ENCODE peak calls at places on chromosome 13, in seven cellular contexts. Y is mucosa of descending colon, G is astrocyte, K is A549, V is pancreas, I is colonic mucosa, Q is stomach. R is an unnamed sample. For H3K4me1, the result is how much of the 10 kb centered on the place peaks cover.

GRCh38 chr13:58160980-58161379 is 529.4 kb downstream of the PCDH17 start:
- DNase-seq in I (no peak), G (no peak), Q (no peak), K (no peak), V (no peak), Y (no peak), R (no peak)

GRCh38 chr13:114030666-114031610 is 57.1 kb upstream of the C13orf46 start:
- DNase-seq in G (no peak), V (peak), I (no peak), Q (no peak), Y (no peak), K (no peak), R (no peak)

GRCh38 chr13:30846311-30846710 is 59.8 kb upstream of the MEDAG start:
- DNase-seq in V (no peak), G (peak), Q (no peak), I (no peak), K (no peak), Y (no peak), R (no peak)

GRCh38 chr13:26058704-26059103 is 6.9 kb upstream of the SHISA2 start:
- DNase-seq in K (no peak), Q (no peak), I (no peak), V (no peak), Y (no peak), G (no peak), R (no peak)

GRCh38 chr13:96075953-96076543 is 13.9 kb upstream of the HS6ST3 start:
- DNase-seq in I (no peak), V (no peak), G (no peak), Y (no peak), Q (no peak), K (peak), R (peak)

GRCh38 chr13:32032780-32033179 is 1.2 kb downstream of the FRY start:
- DNase-seq in Y (no peak), I (no peak), V (no peak), G (no peak), K (no peak), Q (no peak), R (no peak)

GRCh38 chr13:77898097-77898496 is 20.5 kb downstream of the EDNRB start:
- DNase-seq in I (no peak), V (no peak), Q (no peak), G (no peak), Y (no peak), K (no peak), R (no peak)

GRCh38 chr13:53138369-53139036 is 109.9 kb downstream of the OLFM4 start:
- DNase-seq in Q (no peak), I (no peak), Y (no peak), K (no peak), V (no peak), G (no peak), R (peak)

GRCh38 chr13:29859971-29860370 is 9.6 kb upstream of the UBL3 start:
- DNase-seq in Y (no peak), K (no peak), Q (no peak), I (no peak), V (no peak), G (peak), R (no peak)

GRCh38 chr13:22880756-22881701 is 299.8 kb upstream of the SGCG start:
- DNase-seq in G (no peak), K (no peak), I (no peak), V (no peak), Q (no peak), Y (no peak), R (no peak)

GRCh38 chr13:83531022-83531421 is 351.3 kb downstream of the SLITRK1 start:
- DNase-seq in K (no peak), I (no peak), G (no peak), Q (no peak), V (no peak), Y (no peak), R (peak)

GRCh38 chr13:35724480-35724879 is 248.0 kb upstream of the MAB21L1 start:
- DNase-seq in I (no peak), G (no peak), V (no peak), Q (no peak), K (no peak), Y (no peak), R (no peak)

GRCh38 chr13:93193682-93194081 is 32.9 kb upstream of the GPC6 start:
- DNase-seq in Q (no peak), G (no peak), V (no peak), Y (no peak), I (no peak), K (no peak), R (no peak)

GRCh38 chr13:101875717-101876393 is 423.4 kb downstream of the ITGBL1 start:
- DNase-seq in Y (no peak), K (no peak), G (peak), V (no peak), Q (no peak), I (no peak), R (peak)

GRCh38 chr13:108276060-108276459 is 6.5 kb downstream of the TNFSF13B start:
- DNase-seq in K (no peak), Q (peak), G (no peak), I (peak), Y (peak), V (no peak), R (no peak)

GRCh38 chr13:80276371-80277289 is 64.3 kb downstream of the SPRY2 start:
- DNase-seq in G (peak), Q (no peak), V (no peak), Y (peak), K (no peak), I (no peak), R (no peak)

GRCh38 chr13:46728777-46729176 is 68.2 kb downstream of the ESD start:
- DNase-seq in I (no peak), Y (no peak), G (no peak), K (peak), Q (no peak), V (no peak), R (no peak)

GRCh38 chr13:103961129-103961528 is 894.9 kb upstream of the SLC10A2 start:
- DNase-seq in Q (no peak), I (no peak), G (no peak), Y (no peak), K (no peak), V (no peak), R (no peak)

GRCh38 chr13:50884270-50884669 is 25.3 kb upstream of the RNASEH2B start:
- DNase-seq in V (no peak), G (no peak), Q (no peak), I (no peak), K (no peak), Y (no peak), R (no peak)

GRCh38 chr13:69580255-69580654 is 527.4 kb upstream of the ATXN8OS start:
- DNase-seq in Q (no peak), Y (no peak), V (no peak), I (no peak), K (no peak), G (no peak), R (no peak)

GRCh38 chr13:27053235-27053884 is 118.3 kb downstream of the USP12 start:
- DNase-seq in I (no peak), G (no peak), V (no peak), Y (no peak), Q (no peak), K (no peak), R (no peak)

GRCh38 chr13:111328111-111328802 is 7.8 kb downstream of the TEX29 start:
- DNase-seq in I (no peak), Y (no peak), K (no peak), Q (no peak), V (no peak), G (no peak), R (no peak)

GRCh38 chr13:77896977-77897376 is 21.7 kb downstream of the EDNRB start:
- DNase-seq in I (no peak), V (no peak), Q (no peak), Y (no peak), G (no peak), K (no peak), R (no peak)

GRCh38 chr13:30364133-30364532 is 56.8 kb upstream of the KATNAL1 start:
- DNase-seq in I (no peak), V (no peak), K (no peak), Y (no peak), Q (no peak), G (peak), R (peak)

GRCh38 chr13:48448963-48449614 is 36.2 kb upstream of the LPAR6 start:
- DNase-seq in K (no peak), I (no peak), Y (no peak), G (peak), V (no peak), Q (no peak), R (peak)

GRCh38 chr13:112250788-112251445 is 125.2 kb upstream of the SPACA7 start:
- DNase-seq in Y (no peak), G (no peak), V (no peak), K (no peak), I (peak), Q (no peak), R (no peak)

DNA sequence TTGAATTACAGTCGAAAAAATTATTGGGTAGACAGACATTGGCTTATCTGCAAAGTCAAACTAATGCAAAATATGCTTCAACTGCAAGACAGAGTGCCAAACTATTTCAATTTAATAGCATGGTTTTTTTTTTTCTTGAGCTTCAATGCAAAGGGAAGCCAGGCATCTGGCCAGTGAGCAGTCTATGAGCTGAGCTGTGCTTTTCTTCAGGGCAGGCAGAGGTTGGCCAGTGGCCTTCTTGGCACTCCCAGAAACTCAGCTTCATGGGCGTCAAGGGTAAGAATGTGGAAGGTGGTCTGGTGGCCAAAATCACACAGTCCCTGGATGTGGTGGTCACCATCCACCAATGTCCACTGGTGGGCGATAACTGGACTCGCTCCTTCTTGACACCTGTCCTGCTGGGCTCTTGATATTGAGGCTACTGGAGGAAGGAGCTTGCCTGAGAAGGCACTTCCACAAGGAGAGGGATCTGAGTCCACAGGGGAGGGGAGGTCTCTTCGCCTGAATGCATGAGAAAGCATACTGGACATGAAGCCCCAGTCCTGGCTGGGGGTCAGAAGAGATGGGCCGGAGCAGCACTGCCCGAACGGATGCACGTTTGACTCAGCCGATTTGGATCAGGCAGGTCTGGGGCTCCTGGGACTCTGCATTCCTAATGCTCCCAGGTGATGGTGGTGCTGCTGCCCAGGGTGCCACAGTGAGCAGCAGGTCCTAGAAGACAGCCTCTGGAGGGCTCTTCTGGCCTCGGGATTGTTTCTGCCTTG is 17.1 kb downstream of the COL4A2 start:
- DNase-seq in V (no peak), K (no peak), G (no peak), Q (no peak), Y (no peak), I (no peak), R (no peak)
- H3K4me1 ChIP-seq in V (under half), K (half or more), G (half or more), Q (half or more), Y (under half), I (under half), R (under half)

GRCh38 chr13:43006893-43007631 is 15.0 kb upstream of the EPSTI1 start:
- DNase-seq in I (no peak), Q (no peak), V (no peak), K (no peak), G (peak), Y (no peak), R (no peak)

GRCh38 chr13:43008591-43008990 is 14.8 kb upstream of the DNAJC15 start:
- DNase-seq in Q (no peak), G (no peak), I (no peak), V (no peak), Y (no peak), K (no peak), R (no peak)

GRCh38 chr13:43003010-43003409 is 11.0 kb upstream of the EPSTI1 start:
- DNase-seq in Y (no peak), I (no peak), K (no peak), G (no peak), Q (no peak), V (no peak), R (no peak)

GRCh38 chr13:43003729-43004128 is 11.7 kb upstream of the EPSTI1 start:
- DNase-seq in I (no peak), G (no peak), K (no peak), V (no peak), Q (no peak), Y (no peak), R (no peak)

DNA sequence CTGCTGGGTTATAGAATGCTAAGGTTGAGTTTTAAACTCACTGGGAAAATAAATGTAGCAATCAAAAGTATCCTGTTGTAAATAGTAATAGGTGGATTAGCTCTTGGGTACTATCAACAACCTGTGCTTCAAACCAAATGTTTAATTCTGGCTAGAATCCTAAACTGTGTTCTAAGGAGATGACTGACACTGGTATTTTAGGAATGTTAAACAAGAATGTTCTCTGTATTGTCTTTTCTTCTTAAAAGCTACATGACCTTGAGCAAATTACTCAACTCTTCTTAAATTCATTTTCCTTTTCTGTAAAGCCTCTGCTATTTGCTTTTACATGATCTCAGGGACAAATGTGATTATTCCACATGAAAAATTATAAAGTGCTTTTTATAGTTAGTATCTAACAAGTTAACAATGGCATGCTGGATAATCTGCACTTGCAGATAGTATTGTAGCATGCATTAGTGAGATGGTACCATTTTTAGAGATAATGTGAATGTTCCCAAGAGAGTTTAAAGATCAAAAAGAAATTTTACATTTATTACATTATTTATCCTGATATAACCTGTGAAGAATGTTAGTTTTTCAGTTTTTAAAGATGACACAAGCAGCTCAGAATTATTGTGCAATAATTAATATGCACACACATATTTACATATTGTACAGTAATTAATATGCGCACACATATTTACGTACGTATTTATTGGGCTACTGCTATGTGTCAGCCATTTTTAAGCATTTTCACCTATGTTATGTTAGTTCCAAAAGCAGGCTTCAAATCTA is 13.6 kb upstream of the EPSTI1 start:
- DNase-seq in Q (no peak), I (no peak), K (no peak), V (no peak), Y (no peak), G (peak), R (peak)
- H3K4me1 ChIP-seq in Q (under half), I (under half), K (under half), V (under half), Y (under half), G (under half), R (under half)

GRCh38 chr13:99321709-99322108 is 14.5 kb upstream of the GPR183 start:
- DNase-seq in K (no peak), I (no peak), V (no peak), G (no peak), Q (no peak), Y (no peak), R (no peak)
- H3K4me1 ChIP-seq in K (under half), I (under half), V (under half), G (under half), Q (under half), Y (under half), R (under half)

DNA sequence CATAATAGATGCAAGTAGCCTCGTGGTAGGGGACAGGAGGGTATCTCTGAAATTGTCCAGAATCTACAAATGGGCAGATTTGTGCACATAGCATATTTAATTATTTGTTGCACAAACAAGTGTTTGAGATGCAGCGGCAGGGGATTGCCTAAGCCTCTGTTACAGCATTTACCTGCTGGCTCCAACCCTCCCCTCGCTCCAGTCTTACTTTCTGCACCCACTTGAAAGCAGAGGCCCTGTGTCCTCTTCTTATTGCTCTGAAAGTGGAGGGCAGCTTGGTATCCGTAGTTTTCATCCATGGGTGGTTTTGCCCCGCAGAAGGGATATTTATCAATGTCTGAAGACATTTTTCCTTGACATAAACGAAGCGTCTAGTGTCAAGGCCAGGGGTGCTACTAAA is 73.0 kb upstream of the STK24 start:
- DNase-seq in V (no peak), G (no peak), I (no peak), K (no peak), Q (no peak), Y (peak), R (no peak)
- H3K4me1 ChIP-seq in V (under half), G (under half), I (under half), K (under half), Q (under half), Y (under half), R (under half)

DNA sequence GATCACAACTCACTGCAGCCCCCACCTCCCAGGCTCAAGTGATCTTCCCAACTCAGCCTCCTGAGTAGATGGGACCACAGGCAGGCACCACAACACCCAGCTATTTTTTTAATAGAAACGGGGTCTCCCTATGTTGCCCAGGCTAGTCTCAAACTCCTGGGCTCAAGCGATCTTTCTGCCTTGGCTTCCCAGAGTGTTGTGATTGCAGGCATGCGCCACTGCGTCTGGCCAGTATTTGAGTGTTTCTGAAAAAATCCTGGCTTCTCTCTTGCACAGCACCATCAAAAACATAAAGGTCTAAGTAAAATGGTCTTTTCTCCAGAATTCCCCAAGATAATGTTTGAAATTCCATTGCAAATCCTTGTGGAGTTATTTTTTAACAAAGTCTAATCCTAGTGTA is 47.8 kb downstream of the ELF1 start:
- DNase-seq in I (no peak), Y (no peak), K (no peak), Q (no peak), V (no peak), G (no peak), R (no peak)
- H3K4me1 ChIP-seq in I (under half), Y (half or more), K (under half), Q (half or more), V (half or more), G (under half), R (under half)

GRCh38 chr13:43546260-43546659 is 240.5 kb downstream of the ENOX1 start:
- DNase-seq in I (no peak), K (no peak), Y (no peak), Q (no peak), V (no peak), G (no peak), R (peak)
- H3K4me1 ChIP-seq in I (under half), K (under half), Y (under half), Q (under half), V (under half), G (under half), R (under half)

DNA sequence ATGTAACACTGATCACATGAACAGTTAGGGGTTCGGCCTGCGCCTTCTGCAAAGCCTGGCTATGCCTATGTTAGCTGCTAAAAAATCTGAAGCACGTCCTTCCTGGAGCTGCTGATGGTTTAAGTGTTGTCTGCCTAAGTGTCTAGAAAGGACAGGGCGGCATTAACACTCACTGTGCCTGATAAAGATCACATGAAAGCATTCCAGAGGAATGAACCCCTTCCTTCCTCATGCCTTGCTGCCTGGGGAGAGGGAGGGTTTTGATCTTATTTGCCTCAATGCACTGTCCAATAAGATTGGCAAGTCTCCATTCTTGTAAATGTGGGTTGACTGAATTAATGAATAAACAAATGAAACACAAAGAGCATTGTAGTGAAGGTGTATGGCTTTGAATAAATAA is 5.2 kb downstream of the DOCK9 start:
- DNase-seq in V (no peak), Y (no peak), I (no peak), Q (no peak), G (peak), K (no peak), R (peak)
- H3K4me1 ChIP-seq in V (under half), Y (under half), I (under half), Q (half or more), G (under half), K (under half), R (half or more)

GRCh38 chr13:24152292-24153214 is 8.0 kb upstream of the SPATA13 start:
- DNase-seq in Q (no peak), V (no peak), K (no peak), Y (no peak), I (no peak), G (no peak), R (no peak)
- H3K4me1 ChIP-seq in Q (under half), V (under half), K (under half), Y (under half), I (under half), G (under half), R (under half)

GRCh38 chr13:40622761-40623160 is 43.7 kb downstream of the FOXO1 start:
- DNase-seq in V (no peak), K (no peak), I (no peak), Y (no peak), G (no peak), Q (no peak), R (no peak)

GRCh38 chr13:40626566-40626965 is 39.9 kb downstream of the FOXO1 start:
- DNase-seq in Y (no peak), V (no peak), I (no peak), G (no peak), Q (no peak), K (no peak), R (no peak)

GRCh38 chr13:40629678-40630384 is 36.6 kb downstream of the FOXO1 start:
- DNase-seq in I (no peak), V (no peak), G (no peak), Q (no peak), K (no peak), Y (no peak), R (no peak)

GRCh38 chr13:40624338-40624737 is 42.1 kb downstream of the FOXO1 start:
- DNase-seq in I (no peak), Y (no peak), K (no peak), G (peak), Q (no peak), V (no peak), R (peak)

GRCh38 chr13:40626977-40627376 is 39.5 kb downstream of the FOXO1 start:
- DNase-seq in K (no peak), G (no peak), I (no peak), Q (no peak), V (no peak), Y (no peak), R (no peak)
- H3K4me1 ChIP-seq in K (under half), G (under half), I (under half), Q (half or more), V (half or more), Y (under half), R (under half)

R was measured in cardiac muscle cell.